ENCODE peak calls at places on chromosomes 3 and 15, in four cellular contexts. K, C, V and W are unnamed samples. For H3K9me1, the result is how much of the 10 kb centered on the place peaks cover.

GRCh38 chr15:86624261-86625036 is 544.8 kb downstream of the AGBL1 start:
- DNase-seq in K (peak), C (peak), V (no peak), W (peak)

GRCh38 chr15:62110000-62110851 is 43.4 kb downstream of the C2CD4A start:
- DNase-seq in K (peak), C (peak), V (no peak), W (no peak)

GRCh38 chr3:16148783-16149182 is 25.7 kb upstream of the GALNT15 start:
- DNase-seq in K (peak), C (peak), V (no peak), W (no peak)

GRCh38 chr3:173733029-173733652 is 335.6 kb downstream of the NLGN1 start:
- DNase-seq in K (peak), C (peak), V (no peak), W (no peak)

GRCh38 chr3:168884353-168884903 is 779.1 kb downstream of the MECOM start:
- DNase-seq in K (peak), C (peak), V (no peak), W (peak)

GRCh38 chr3:157136647-157137387 is 23.1 kb downstream of the CCNL1 start:
- DNase-seq in K (peak), C (no peak), V (no peak), W (no peak)

GRCh38 chr3:136838641-136839555 is 20.0 kb downstream of the SLC35G2 start:
- DNase-seq in K (peak), C (peak), V (peak), W (no peak)

GRCh38 chr3:3447671-3448070 is 268.2 kb upstream of the CRBN start:
- DNase-seq in K (no peak), C (no peak), V (no peak), W (no peak)

GRCh38 chr3:15703346-15703745 is 94.4 kb downstream of the ANKRD28 start:
- DNase-seq in K (no peak), C (no peak), V (no peak), W (no peak)

GRCh38 chr3:124826703-124827102 is 60.5 kb downstream of the ITGB5 start:
- DNase-seq in K (peak), C (peak), V (no peak), W (no peak)

GRCh38 chr15:96502196-96502595 is 171.7 kb downstream of the NR2F2 start:
- DNase-seq in K (no peak), C (no peak), V (no peak), W (no peak)

DNA sequence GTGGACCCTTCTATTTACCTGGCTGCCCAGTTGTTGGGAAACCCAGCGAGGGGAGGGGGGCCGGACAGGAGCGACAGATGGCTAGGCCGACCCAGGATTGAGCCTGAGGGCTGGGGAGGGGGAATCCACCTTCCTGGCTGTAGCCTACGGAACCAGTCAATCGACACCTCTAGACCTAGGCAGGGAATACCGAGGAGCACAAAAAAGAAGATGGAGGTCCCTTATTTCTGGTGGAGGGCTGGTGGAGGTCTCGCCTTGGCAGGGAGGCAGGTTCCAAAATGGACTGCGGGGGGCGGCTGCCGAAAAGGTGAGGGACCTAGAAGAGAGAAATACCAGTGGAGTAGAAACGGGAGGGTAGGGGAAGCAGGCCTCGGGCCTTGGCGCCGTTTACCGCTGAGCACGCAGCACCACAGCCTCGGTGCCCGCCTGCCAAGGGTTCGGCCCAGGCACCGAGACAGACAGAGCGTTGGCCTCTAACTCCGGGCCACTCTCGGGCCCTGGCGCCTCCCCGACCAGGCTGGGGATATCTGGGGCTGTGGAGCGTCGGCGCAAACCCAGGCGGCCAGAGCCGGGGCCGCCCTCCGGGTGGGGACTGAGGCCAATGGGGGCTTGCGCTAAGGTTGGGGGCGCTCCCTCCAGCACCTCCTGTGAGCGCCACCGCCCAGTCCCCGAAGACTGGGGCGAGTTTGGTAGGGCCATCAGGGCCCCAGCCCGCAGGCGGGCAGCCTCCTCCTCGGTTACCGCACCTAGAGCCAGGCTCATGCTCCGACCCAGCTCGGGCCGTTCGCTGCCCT is 1.6 kb downstream of the ANKRD63 start:
- DNase-seq in K (no peak), C (no peak), V (no peak), W (no peak)
- H3K4me3 ChIP-seq in K (no peak), C (no peak), V (no peak), W (no peak)

DNA sequence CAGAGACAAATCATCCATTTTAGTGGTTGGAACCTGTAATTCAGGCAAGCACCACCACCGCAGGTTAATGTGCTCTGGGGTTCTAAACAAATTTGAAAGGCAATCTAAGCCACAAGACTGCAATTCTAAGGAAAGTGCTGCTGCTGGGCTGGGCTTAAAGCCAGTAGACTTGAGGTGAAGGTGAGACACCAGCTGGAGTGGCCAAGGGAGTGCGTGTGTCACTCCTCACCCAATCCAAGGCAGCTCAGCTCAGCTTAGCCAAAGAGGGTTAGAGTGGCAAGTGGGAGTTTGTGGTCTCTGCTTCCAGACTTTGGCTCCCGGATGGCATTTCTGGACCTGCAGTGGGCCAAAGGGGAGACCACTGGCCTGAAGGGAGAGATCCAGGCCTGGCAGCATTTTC is 1655.6 kb downstream of the SI start:
- DNase-seq in K (no peak), C (no peak), V (no peak), W (no peak)
- H3K9me1 ChIP-seq in K (under half), C (under half), V (under half), W (under half)

DNA sequence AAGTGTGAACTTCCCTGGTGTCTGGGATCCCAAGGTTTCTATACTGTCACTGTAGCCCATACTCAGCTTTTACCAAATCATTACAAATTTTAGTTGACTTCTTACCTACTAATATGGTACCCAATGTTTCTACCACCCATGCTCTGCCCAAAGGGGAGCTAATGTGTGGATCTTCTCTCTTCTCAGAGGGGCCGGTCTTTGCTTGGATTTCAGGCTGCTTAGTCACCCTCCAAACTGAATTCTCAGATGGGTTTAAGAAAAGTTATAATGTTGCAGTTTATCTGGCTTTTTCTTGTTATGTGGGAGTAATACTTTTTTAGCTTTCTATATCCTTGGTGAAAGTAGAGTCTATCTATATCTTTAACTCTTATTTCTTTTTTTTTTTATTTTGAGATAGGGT is 67.1 kb upstream of the AKAP13 start:
- DNase-seq in K (peak), C (no peak), V (no peak), W (no peak)
- H3K4me3 ChIP-seq in K (no peak), C (no peak), V (no peak), W (no peak)

DNA sequence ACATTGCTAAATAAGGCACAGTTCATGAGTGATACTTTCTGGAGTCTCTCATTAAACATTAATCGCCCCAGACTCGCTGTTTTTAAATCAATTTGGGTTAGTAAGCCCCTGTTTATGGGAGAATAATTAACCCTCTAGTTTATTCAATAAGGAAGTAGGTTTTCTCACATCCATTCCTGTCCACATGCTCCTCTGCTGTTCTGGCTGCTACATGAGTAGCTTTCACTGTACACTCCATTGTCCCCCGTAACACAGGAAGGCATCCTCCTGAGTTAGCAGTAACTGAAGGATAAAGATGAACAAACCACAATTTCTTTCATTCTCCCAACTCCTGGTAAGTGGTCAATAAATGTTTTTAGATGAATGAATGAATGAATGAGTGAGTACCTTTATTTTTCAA is 378.5 kb downstream of the DIPK2A start:
- DNase-seq in K (no peak), C (no peak), V (no peak), W (no peak)
- H3K9me1 ChIP-seq in K (under half), C (under half), V (under half), W (under half)